ENCODE peak calls at places on chromosome 5, in five cellular contexts. G is right lobe of liver, M is heart left ventricle, T is erythroblast, N is lower leg skin. F is an unnamed sample.

GRCh38 chr5:104048231-104048630 is 485.6 kb upstream of the NUDT12 start:
- DNase-seq in M (no peak), G (no peak), T (no peak), N (no peak), F (no peak)

GRCh38 chr5:39231705-39232525 is 12.6 kb upstream of the FYB1 start:
- DNase-seq in M (no peak), T (no peak), N (no peak), G (no peak), F (peak)

GRCh38 chr5:126267435-126267834 is 155.8 kb upstream of the GRAMD2B start:
- DNase-seq in T (no peak), G (no peak), N (no peak), M (no peak), F (no peak)

GRCh38 chr5:34491251-34491620 is 164.9 kb upstream of the RAI14 start:
- DNase-seq in T (no peak), M (no peak), G (no peak), N (no peak), F (no peak)

GRCh38 chr5:5704352-5704751 is 281.9 kb downstream of the ICE1 start:
- DNase-seq in M (no peak), T (no peak), G (no peak), N (no peak), F (no peak)

GRCh38 chr5:34789021-34789531 is 49.9 kb upstream of the TTC23L start:
- DNase-seq in T (peak), M (peak), N (no peak), G (no peak), F (peak)

GRCh38 chr5:133925866-133926488 is 42.4 kb downstream of the C5orf15 start:
- DNase-seq in M (no peak), G (no peak), T (no peak), N (no peak), F (no peak)

GRCh38 chr5:130109152-130109551 is 204.9 kb downstream of the CHSY3 start:
- DNase-seq in N (no peak), M (no peak), T (peak), G (no peak), F (no peak)

GRCh38 chr5:93676707-93677106 is 64.7 kb downstream of the POU5F2 start:
- DNase-seq in G (no peak), N (no peak), M (no peak), T (no peak), F (no peak)

GRCh38 chr5:135829681-135830383 is 4.6 kb upstream of the SLC25A48 start:
- DNase-seq in G (peak), M (peak), T (peak), N (peak), F (peak)

GRCh38 chr5:152527358-152528048 is 122.4 kb upstream of the NMUR2 start:
- DNase-seq in N (no peak), M (no peak), T (no peak), G (no peak), F (no peak)

GRCh38 chr5:19739691-19740090 is 248.3 kb downstream of the CDH18 start:
- DNase-seq in M (no peak), T (no peak), N (no peak), G (no peak), F (no peak)

GRCh38 chr5:67292201-67292940 is 95.8 kb upstream of the CD180 start:
- DNase-seq in M (no peak), G (no peak), N (no peak), T (no peak), F (no peak)

GRCh38 chr5:15500326-15500958 is 462 bp downstream of the FBXL7 start:
- DNase-seq in G (peak), N (peak), T (no peak), M (peak), F (peak)

GRCh38 chr5:159458217-159458711 is 128.0 kb upstream of the IL12B start:
- DNase-seq in M (no peak), N (no peak), T (no peak), G (no peak), F (no peak)

GRCh38 chr5:107257885-107258520 is 412.7 kb downstream of the EFNA5 start:
- DNase-seq in N (no peak), G (no peak), M (no peak), T (no peak), F (no peak)

GRCh38 chr5:159456722-159457462 is 126.6 kb upstream of the IL12B start:
- DNase-seq in N (no peak), M (no peak), G (no peak), T (no peak), F (no peak)

GRCh38 chr5:137147346-137147745 is 351.8 kb downstream of the SPOCK1 start:
- DNase-seq in G (no peak), N (no peak), M (no peak), T (no peak), F (no peak)

GRCh38 chr5:35855221-35855620 is 1.5 kb upstream of the IL7R start:
- DNase-seq in T (no peak), N (no peak), G (no peak), M (no peak), F (no peak)

GRCh38 chr5:181099453-181100086 is 31.4 kb downstream of the OR2V1 start:
- DNase-seq in N (peak), T (no peak), M (no peak), G (no peak), F (no peak)

GRCh38 chr5:181237758-181238385 is 5.8 kb downstream of the RACK1 start:
- DNase-seq in G (no peak), T (no peak), M (no peak), N (no peak), F (no peak)

DNA sequence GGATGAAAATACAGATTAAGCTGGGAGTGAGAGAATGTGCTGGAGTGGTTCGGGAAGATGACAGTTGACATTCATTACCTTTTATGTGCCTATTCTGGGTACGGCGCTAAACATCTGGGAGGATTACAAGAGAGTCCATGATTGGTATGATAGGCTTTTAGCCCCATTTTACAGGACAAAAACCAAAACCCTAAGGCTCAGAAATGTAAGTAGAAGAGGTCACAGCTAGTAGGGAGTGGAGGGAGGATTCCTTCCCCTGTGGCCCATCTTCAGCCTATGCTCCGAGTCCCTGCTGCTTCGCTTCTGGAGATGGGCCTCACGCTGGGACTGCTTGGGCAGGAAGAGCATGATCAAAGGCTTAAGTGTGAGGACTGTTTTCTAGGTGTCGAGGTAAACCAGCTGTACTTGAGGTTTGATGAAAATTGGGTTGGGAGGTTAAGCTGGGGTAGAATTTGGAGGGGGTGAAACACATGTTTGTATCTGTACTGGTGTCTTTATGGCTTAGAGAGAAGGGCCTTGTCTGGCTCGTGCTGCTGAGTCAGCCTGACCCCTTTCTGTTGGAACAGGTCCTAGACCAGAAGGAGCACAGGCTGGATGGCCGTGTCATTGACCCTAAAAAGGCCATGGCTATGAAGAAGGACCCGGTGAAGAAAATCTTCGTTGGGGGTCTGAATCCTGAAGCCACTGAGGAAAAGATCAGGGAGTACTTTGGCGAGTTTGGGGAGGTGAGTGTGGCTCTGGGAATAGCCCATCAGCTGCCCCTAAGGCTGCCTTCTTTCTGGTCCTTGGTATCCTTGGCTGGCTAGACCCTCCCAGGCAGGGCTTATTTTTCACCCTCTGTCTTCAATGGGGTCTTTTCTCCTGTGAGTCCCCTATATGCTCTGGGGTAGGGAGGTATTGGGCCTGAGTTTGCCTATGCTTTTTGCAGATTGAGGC is 2.1 kb downstream of the HNRNPAB start:
- DNase-seq in G (no peak), N (no peak), M (no peak), T (peak), F (no peak)
- TF ChIP-seq POLR2A in G (no peak), N (no peak), M (no peak), T (no peak), F (no peak)

GRCh38 chr5:147509041-147509709 is 693 bp downstream of the DPYSL3 start:
- DNase-seq in G (peak), M (peak), T (no peak), N (peak), F (peak)

GRCh38 chr5:147507480-147508126 is 2.3 kb downstream of the DPYSL3 start:
- DNase-seq in G (no peak), M (no peak), T (no peak), N (no peak), F (no peak)

GRCh38 chr5:147508711-147509040 is 1.2 kb downstream of the DPYSL3 start:
- DNase-seq in N (no peak), M (no peak), G (no peak), T (no peak), F (no peak)

GRCh38 chr5:147510885-147511284 is 1.0 kb upstream of the DPYSL3 start:
- DNase-seq in N (no peak), T (no peak), M (no peak), G (no peak), F (no peak)

GRCh38 chr5:147509710-147510651 is at the start of gene DPYSL3:
- DNase-seq in M (peak), N (peak), T (peak), G (peak), F (peak)
- TF ChIP-seq POLR2A in M (no peak), N (no peak), T (no peak), G (no peak), F (peak)

GRCh38 chr5:53350408-53350807 is 130.0 kb upstream of the FST start:
- DNase-seq in G (no peak), T (no peak), N (no peak), M (no peak), F (no peak)
- TF ChIP-seq POLR2A in G (no peak), T (no peak), N (no peak), M (no peak), F (no peak)

DNA sequence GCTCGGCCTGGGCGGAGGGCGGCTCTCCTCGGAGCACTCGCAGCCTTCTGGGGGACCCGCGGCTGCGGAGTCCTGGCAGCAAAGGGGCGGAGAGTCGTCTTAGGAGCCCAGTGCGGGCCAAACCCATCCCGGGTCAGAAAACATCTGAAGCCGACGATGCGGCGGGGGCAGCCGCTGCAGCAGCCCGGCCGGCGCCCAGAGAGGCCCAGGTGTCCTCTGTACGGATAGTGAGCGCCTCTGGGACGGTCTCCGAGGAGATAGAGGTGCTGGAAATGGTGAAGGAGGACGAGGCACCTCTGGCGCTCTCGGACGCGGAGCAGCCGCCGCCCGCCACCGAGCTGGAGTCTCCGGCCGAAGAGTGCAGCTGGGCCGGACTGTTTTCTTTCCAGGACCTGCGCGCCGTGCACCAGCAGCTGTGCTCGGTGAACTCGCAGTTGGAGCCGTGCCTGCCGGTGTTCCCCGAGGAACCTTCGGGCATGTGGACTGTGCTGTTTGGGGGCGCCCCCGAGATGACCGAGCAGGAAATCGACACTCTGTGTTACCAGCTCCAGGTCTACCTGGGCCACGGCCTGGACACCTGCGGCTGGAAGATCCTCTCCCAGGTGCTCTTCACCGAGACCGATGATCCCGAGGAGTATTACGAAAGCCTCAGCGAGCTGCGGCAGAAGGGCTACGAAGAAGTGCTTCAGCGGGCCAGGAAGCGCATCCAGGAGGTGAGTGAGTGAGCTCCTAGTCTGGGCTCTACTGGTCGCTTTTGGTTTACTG is 1.2 kb downstream of the JMY start:
- DNase-seq in T (peak), G (peak), M (no peak), N (peak), F (no peak)
- TF ChIP-seq POLR2A in T (no peak), G (peak), M (no peak), N (no peak), F (no peak)

F was measured in H54.